ENCODE peak calls at places on chromosome 20, in six cellular contexts. E is mesenchymal stem cell, K is H1, M is neuronal stem cell, Z is IMR-90, D is mesendoderm. Q is an unnamed sample.

GRCh38 chr20:29878281-29878741 is 1379.2 kb upstream of the DEFB115 start:
- DNase-seq in E (no peak), K (no peak), M (no peak), Z (no peak), D (no peak), Q (no peak)

GRCh38 chr20:51695574-51696303 is 72.5 kb downstream of the ATP9A start:
- DNase-seq in E (peak), K (no peak), M (no peak), Z (peak), D (peak), Q (no peak)

GRCh38 chr20:50385733-50386640 is 124.2 kb upstream of the PTPN1 start:
- DNase-seq in E (no peak), K (no peak), M (no peak), Z (peak), D (no peak), Q (no peak)

GRCh38 chr20:25574411-25574810 is 10.9 kb downstream of the NINL start:
- DNase-seq in E (peak), K (no peak), M (no peak), Z (peak), D (peak), Q (no peak)

GRCh38 chr20:15033269-15033668 is 695.9 kb upstream of the FLRT3 start:
- DNase-seq in E (no peak), K (no peak), M (no peak), Z (no peak), D (no peak), Q (no peak)

GRCh38 chr20:53087034-53087777 is 115.0 kb downstream of the TSHZ2 start:
- DNase-seq in E (peak), K (no peak), M (no peak), Z (no peak), D (no peak), Q (no peak)

GRCh38 chr20:46905364-46906125 is 10.9 kb downstream of the EYA2 start:
- DNase-seq in E (no peak), K (no peak), M (no peak), Z (no peak), D (no peak), Q (no peak)

GRCh38 chr20:13322198-13322597 is 101.1 kb downstream of the ISM1 start:
- DNase-seq in E (no peak), K (no peak), M (no peak), Z (no peak), D (no peak), Q (no peak)

GRCh38 chr20:6921717-6922386 is 154.4 kb downstream of the BMP2 start:
- DNase-seq in E (no peak), K (no peak), M (no peak), Z (no peak), D (no peak), Q (no peak)

GRCh38 chr20:10131612-10132345 is 86.9 kb upstream of the SNAP25 start:
- DNase-seq in E (no peak), K (peak), M (no peak), Z (peak), D (no peak), Q (peak)
- H3K18ac ChIP-seq in E (no peak), K (peak), M (peak), Z (peak), D (no peak), Q (no peak)

GRCh38 chr20:48329216-48329615 is 498.6 kb downstream of the PREX1 start:
- DNase-seq in E (no peak), K (no peak), M (no peak), Z (no peak), D (no peak), Q (no peak)
- H2BK120ac ChIP-seq in E (no peak), K (no peak), M (no peak), Z (no peak), D (no peak), Q (no peak)

DNA sequence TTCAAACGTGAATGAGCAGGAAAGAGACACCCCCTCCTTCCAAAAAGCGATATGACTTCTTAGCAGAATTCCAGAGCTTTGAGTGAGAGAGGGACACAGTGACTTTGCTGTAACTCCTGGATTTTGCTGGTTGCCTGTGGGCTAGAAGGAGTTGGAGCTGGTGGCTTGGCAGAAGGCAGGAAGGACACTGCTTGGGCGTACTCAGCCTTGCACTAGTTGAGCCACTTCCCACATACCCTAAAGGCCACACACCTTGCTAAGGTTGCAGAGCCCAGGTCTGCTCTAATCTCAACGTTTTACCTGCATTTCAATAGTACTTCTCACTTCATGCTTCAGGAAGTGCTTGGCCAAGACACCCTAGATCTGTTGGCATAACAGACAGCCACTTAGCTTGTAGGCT is 30.6 kb downstream of the RAB22A start:
- DNase-seq in E (no peak), K (no peak), M (no peak), Z (no peak), D (no peak), Q (no peak)
- H3K18ac ChIP-seq in E (peak), K (no peak), M (no peak), Z (no peak), D (no peak), Q (no peak)

GRCh38 chr20:63976980-63977391 is 2.5 kb downstream of the SAMD10 start:
- DNase-seq in E (no peak), K (no peak), M (no peak), Z (no peak), D (no peak), Q (no peak)

GRCh38 chr20:63979221-63979548 is 257 bp downstream of the SAMD10 start:
- DNase-seq in E (no peak), K (no peak), M (no peak), Z (no peak), D (no peak), Q (no peak)

GRCh38 chr20:63979549-63980316 is at the start of gene SAMD10:
- DNase-seq in E (peak), K (no peak), M (no peak), Z (peak), D (peak), Q (peak)

GRCh38 chr20:63977392-63978276 is 1.8 kb downstream of the SAMD10 start:
- DNase-seq in E (peak), K (no peak), M (no peak), Z (peak), D (no peak), Q (peak)

GRCh38 chr20:63978319-63979220 is 872 bp downstream of the SAMD10 start:
- DNase-seq in E (peak), K (no peak), M (no peak), Z (peak), D (peak), Q (peak)
- H2BK120ac ChIP-seq in E (peak), K (peak), M (peak), Z (peak), D (no peak), Q (no peak)

DNA sequence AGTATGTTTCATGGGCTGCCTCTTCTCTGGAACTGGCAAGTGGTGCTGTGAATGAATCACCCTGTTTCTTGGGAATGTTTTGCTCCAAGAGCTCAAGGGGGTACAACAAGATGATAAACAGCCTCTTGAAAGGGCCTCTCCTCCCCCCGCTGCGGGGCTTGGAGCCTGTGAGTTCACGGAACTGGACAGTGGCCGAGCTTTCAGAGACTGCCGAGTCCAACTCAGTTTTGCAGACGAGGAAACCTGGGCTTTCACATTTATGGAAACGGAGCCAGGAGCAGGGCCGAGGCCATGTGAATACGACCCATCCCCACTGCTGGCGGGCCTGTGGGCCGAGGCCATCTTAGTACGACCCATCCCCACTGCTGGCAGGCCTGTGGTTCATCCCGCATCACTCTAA is 18.2 kb upstream of the SRC start:
- DNase-seq in E (peak), K (no peak), M (no peak), Z (peak), D (no peak), Q (no peak)
- H3K18ac ChIP-seq in E (peak), K (no peak), M (peak), Z (peak), D (no peak), Q (no peak)

GRCh38 chr20:31719644-31720485 is 2.8 kb downstream of the BCL2L1 start:
- DNase-seq in E (no peak), K (no peak), M (no peak), Z (no peak), D (peak), Q (peak)
- H2BK120ac ChIP-seq in E (peak), K (peak), M (no peak), Z (peak), D (no peak), Q (no peak)

GRCh38 chr20:62609170-62609786 is 33.0 kb upstream of the SLCO4A1 start:
- DNase-seq in E (no peak), K (no peak), M (no peak), Z (no peak), D (no peak), Q (no peak)
- H3K18ac ChIP-seq in E (no peak), K (no peak), M (no peak), Z (no peak), D (no peak), Q (no peak)

DNA sequence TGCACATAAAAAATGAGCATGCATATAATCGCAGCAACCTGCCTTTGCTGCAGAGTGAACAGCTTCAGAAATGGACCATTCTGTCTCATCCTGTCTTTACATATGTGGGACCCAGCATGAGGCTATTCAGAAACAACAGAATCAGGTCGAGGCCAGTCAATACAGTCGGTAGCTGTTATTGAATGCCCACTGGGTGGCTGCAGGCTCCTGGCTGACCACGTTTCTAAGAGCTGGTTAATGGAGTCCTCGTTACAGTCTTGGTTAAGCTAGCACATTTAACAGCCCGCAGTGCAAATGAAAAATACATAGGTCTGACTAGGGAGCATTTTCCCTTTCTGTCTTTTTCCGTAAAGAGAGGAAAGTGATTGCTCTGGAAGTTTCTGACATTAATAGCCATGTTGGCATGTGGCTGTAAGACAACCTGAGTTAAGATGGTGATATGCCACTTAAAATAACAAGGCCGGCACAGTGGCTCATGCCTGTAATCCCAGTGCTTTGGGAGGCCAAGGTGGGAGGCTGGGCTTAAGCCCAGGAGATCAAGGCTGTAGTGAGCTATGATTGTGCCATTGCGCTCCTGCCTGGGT is 75.0 kb downstream of the SHLD1 start:
- DNase-seq in E (no peak), K (no peak), M (no peak), Z (no peak), D (no peak), Q (peak)
- H2BK120ac ChIP-seq in E (no peak), K (no peak), M (no peak), Z (no peak), D (no peak), Q (no peak)

GRCh38 chr20:33788351-33789049 is 22.6 kb upstream of the CHMP4B start:
- DNase-seq in E (no peak), K (no peak), M (no peak), Z (no peak), D (no peak), Q (no peak)

GRCh38 chr20:33791021-33791420 is 20.1 kb upstream of the CHMP4B start:
- DNase-seq in E (no peak), K (no peak), M (no peak), Z (no peak), D (no peak), Q (no peak)

GRCh38 chr20:33789858-33790182 is 21.3 kb upstream of the CHMP4B start:
- DNase-seq in E (no peak), K (no peak), M (no peak), Z (no peak), D (no peak), Q (no peak)

GRCh38 chr20:33790571-33790970 is 20.6 kb upstream of the CHMP4B start:
- DNase-seq in E (no peak), K (no peak), M (no peak), Z (no peak), D (no peak), Q (no peak)

DNA sequence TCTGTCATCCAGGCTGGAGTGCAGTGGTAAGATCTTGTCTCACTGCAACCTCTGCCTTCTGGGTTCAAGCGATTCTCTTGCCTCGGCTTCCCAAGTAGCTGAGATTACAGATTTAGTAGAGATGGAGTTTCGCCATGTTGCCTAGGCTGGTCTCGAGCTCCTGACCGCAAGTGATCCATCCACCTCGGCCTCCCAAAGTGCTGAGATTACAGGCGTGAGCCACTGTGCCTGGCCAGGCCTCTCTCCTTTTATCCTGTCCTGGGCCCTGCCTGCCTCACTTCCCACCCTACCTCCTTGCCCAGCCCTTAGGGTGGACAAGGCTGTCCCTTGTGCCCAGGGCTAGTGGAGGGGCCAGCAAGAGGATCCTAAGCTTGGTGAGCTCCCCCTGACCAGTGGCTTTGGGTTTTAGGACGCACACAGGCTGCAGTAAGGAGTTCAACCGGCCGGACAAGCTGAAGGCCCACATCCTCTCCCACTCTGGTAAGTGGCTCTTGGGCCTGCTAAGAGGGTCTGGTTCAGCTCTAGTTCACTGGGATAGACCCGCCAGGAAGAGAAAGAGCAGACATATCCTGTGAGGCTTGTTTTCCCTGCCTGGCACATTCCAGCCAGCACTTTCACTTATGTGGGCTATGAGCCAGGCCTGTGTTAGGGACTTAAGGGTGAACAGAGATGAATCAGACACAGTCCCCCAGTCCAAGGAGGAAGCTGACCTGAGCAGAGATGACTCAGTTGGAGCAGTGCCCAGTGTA is 21.9 kb upstream of the CHMP4B start:
- DNase-seq in E (peak), K (no peak), M (no peak), Z (peak), D (peak), Q (no peak)
- H3K18ac ChIP-seq in E (peak), K (no peak), M (no peak), Z (peak), D (no peak), Q (no peak)

DNA sequence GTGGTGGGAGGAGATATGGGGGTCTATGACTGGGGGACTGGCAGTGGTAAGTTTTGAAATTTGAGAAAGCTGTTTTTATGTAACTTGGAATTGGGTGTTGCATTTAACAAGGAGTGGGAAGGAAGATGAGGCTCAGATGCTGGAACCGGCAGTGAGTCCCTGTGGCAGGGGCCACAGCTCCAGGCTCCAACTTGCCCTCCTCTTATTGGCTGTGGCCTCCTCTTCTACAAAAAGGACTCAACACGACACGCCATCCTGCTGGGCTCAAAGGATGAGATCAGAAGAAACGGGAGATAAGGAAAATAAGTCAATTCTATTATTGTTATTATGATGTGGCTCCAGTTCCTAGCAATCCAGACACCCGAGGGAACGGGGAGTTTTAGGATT is 5.8 kb upstream of the TGM2 start:
- DNase-seq in E (peak), K (no peak), M (no peak), Z (no peak), D (no peak), Q (no peak)
- H2BK120ac ChIP-seq in E (no peak), K (no peak), M (no peak), Z (peak), D (no peak), Q (no peak)